ENCODE peak calls at places on chromosomes 4 and X, in six cellular contexts. Y, R, D, S, X and P are unnamed samples.

GRCh38 chrX:8484360-8484759 is 19.7 kb downstream of the VCX3B start:
- DNase-seq in Y (no peak), R (no peak), D (no peak), S (no peak), X (no peak), P (peak)

GRCh38 chrX:19554786-19555185 is 39.5 kb upstream of the MAP3K15 start:
- DNase-seq in Y (peak), R (peak), D (peak), S (peak), X (no peak), P (peak)

GRCh38 chrX:53882331-53882730 is 161.9 kb downstream of the PHF8 start:
- DNase-seq in Y (peak), R (no peak), D (no peak), S (no peak), X (no peak), P (no peak)

GRCh38 chrX:42246814-42247213 is 323.5 kb upstream of the CASK start:
- DNase-seq in Y (peak), R (no peak), D (no peak), S (no peak), X (no peak), P (no peak)

GRCh38 chr4:10006236-10006603 is 15.1 kb downstream of the SLC2A9 start:
- DNase-seq in Y (peak), R (peak), D (no peak), S (peak), X (no peak), P (peak)

GRCh38 chrX:13685126-13685763 is 3.7 kb upstream of the RAB9A start:
- DNase-seq in Y (peak), R (no peak), D (no peak), S (peak), X (no peak), P (no peak)

GRCh38 chrX:100207331-100208024 is 202.6 kb downstream of the PCDH19 start:
- DNase-seq in Y (no peak), R (no peak), D (no peak), S (no peak), X (no peak), P (no peak)

GRCh38 chrX:46912098-46912672 is at the start of gene JADE3:
- DNase-seq in Y (peak), R (peak), D (peak), S (peak), X (no peak), P (peak)

GRCh38 chr4:72152731-72153130 is 120.9 kb downstream of the NPFFR2 start:
- DNase-seq in Y (no peak), R (no peak), D (no peak), S (no peak), X (no peak), P (no peak)

GRCh38 chr4:23976423-23976822 is 86.6 kb upstream of the PPARGC1A start:
- DNase-seq in Y (no peak), R (no peak), D (no peak), S (no peak), X (no peak), P (no peak)

GRCh38 chr4:153514001-153514526 is 47.9 kb downstream of the TMEM131L start:
- DNase-seq in Y (peak), R (peak), D (no peak), S (peak), X (no peak), P (no peak)

GRCh38 chrX:105375816-105376215 is 155.3 kb upstream of the TEX13A start:
- DNase-seq in Y (no peak), R (peak), D (no peak), S (no peak), X (no peak), P (no peak)

GRCh38 chr4:20181926-20182325 is 69.8 kb upstream of the SLIT2 start:
- DNase-seq in Y (no peak), R (no peak), D (no peak), S (no peak), X (no peak), P (no peak)

GRCh38 chr4:55444822-55445221 is 49.1 kb downstream of the TMEM165 start:
- DNase-seq in Y (peak), R (no peak), D (no peak), S (peak), X (no peak), P (no peak)

GRCh38 chr4:175560628-175561027 is 251.4 kb downstream of the GPM6A start:
- DNase-seq in Y (peak), R (peak), D (no peak), S (no peak), X (no peak), P (no peak)

GRCh38 chr4:123974419-123975105 is 578.0 kb downstream of the SPRY1 start:
- DNase-seq in Y (no peak), R (no peak), D (no peak), S (no peak), X (no peak), P (no peak)

GRCh38 chr4:111959202-111959601 is 186.1 kb upstream of the FAM241A start:
- DNase-seq in Y (peak), R (peak), D (no peak), S (peak), X (no peak), P (no peak)

GRCh38 chrX:123476636-123477219 is 256.1 kb downstream of the THOC2 start:
- DNase-seq in Y (peak), R (no peak), D (no peak), S (no peak), X (no peak), P (no peak)

GRCh38 chr4:11367371-11367770 is 61.3 kb downstream of the HS3ST1 start:
- DNase-seq in Y (no peak), R (no peak), D (no peak), S (no peak), X (no peak), P (no peak)

GRCh38 chr4:159780196-159780922 is 677.5 kb downstream of the RAPGEF2 start:
- DNase-seq in Y (no peak), R (no peak), D (no peak), S (no peak), X (no peak), P (no peak)

GRCh38 chr4:99062120-99062519 is 26.5 kb downstream of the ADH5 start:
- DNase-seq in Y (peak), R (peak), D (no peak), S (no peak), X (no peak), P (no peak)

GRCh38 chr4:24630937-24631336 is 46.6 kb upstream of the DHX15 start:
- DNase-seq in Y (peak), R (no peak), D (no peak), S (no peak), X (no peak), P (no peak)

GRCh38 chr4:115670930-115671329 is 557.5 kb upstream of the NDST4 start:
- DNase-seq in Y (no peak), R (no peak), D (no peak), S (no peak), X (no peak), P (no peak)

GRCh38 chr4:155608231-155608885 is 58.3 kb upstream of the GUCY1A1 start:
- DNase-seq in Y (peak), R (no peak), D (no peak), S (no peak), X (no peak), P (no peak)

GRCh38 chr4:86961605-86962295 is 26.9 kb downstream of the AFF1 start:
- DNase-seq in Y (peak), R (peak), D (no peak), S (peak), X (no peak), P (peak)

GRCh38 chr4:95674451-95675095 is 125.8 kb upstream of the UNC5C start:
- DNase-seq in Y (peak), R (no peak), D (no peak), S (no peak), X (no peak), P (no peak)

GRCh38 chrX:46849933-46850332 is 13.1 kb downstream of the RP2 start:
- DNase-seq in Y (peak), R (no peak), D (no peak), S (no peak), X (no peak), P (no peak)

GRCh38 chr4:11931266-11931665 is 502.6 kb upstream of the HS3ST1 start:
- DNase-seq in Y (no peak), R (no peak), D (no peak), S (no peak), X (no peak), P (no peak)

GRCh38 chr4:36243355-36244256 is 708 bp downstream of the ARAP2 start:
- DNase-seq in Y (peak), R (no peak), D (peak), S (no peak), X (peak), P (no peak)